ENCODE peak calls at places on chromosomes 2 and 18, in six cellular contexts. Z, Q, A, S, Y and G are unnamed samples.

GRCh38 chr2:88754585-88755305 is 63.3 kb downstream of the RPIA start:
- DNase-seq in Y (no peak), S (no peak), A (no peak), Z (no peak), Q (no peak), G (no peak)

GRCh38 chr18:54740146-54740844 is 88.0 kb upstream of the RAB27B start:
- DNase-seq in A (no peak), S (peak; percentile 82), Z (no peak), Q (no peak), Y (peak; percentile 41), G (no peak)

GRCh38 chr2:115174651-115175050 is 732.2 kb downstream of the DPP10 start:
- DNase-seq in A (peak; percentile 44), Y (no peak), S (no peak), Q (no peak), Z (no peak), G (no peak)

GRCh38 chr18:53509886-53510285 is 714.6 kb downstream of the MBD2 start:
- DNase-seq in Z (no peak), Y (no peak), Q (no peak), A (no peak), S (no peak), G (no peak)

GRCh38 chr2:110800611-110801402 is 68.4 kb downstream of the ACOXL start:
- DNase-seq in Y (no peak), A (no peak), Q (no peak), Z (no peak), S (no peak), G (peak; percentile 56)

GRCh38 chr2:20542761-20543578 is 96.1 kb downstream of the RHOB start:
- DNase-seq in Q (no peak), S (no peak), Y (no peak), A (no peak), Z (no peak), G (no peak)

GRCh38 chr2:128593518-128594272 is 275.0 kb upstream of the HS6ST1 start:
- DNase-seq in Q (no peak), Y (no peak), A (no peak), Z (peak; percentile 19), S (no peak), G (no peak)

GRCh38 chr2:8003462-8004075 is 678.3 kb upstream of the ID2 start:
- DNase-seq in A (no peak), Y (no peak), Z (no peak), S (peak; percentile 70), Q (no peak), G (peak; percentile 89)

GRCh38 chr18:5309888-5310470 is 14.5 kb upstream of the ZBTB14 start:
- DNase-seq in Y (no peak), Z (no peak), S (no peak), A (no peak), Q (no peak), G (no peak)

GRCh38 chr2:214713080-214713830 is 96.2 kb downstream of the BARD1 start:
- DNase-seq in Q (no peak), S (no peak), A (peak; percentile 50), Z (no peak), Y (no peak), G (no peak)

GRCh38 chr18:48777737-48778111 is 173.0 kb downstream of the SMAD7 start:
- DNase-seq in Y (no peak), A (no peak), Z (no peak), Q (no peak), S (no peak), G (no peak)

GRCh38 chr2:72035518-72036172 is 112.0 kb downstream of the CYP26B1 start:
- DNase-seq in S (peak; percentile 2), Z (no peak), Y (peak; percentile 3), A (no peak), Q (no peak), G (peak; percentile 84)

GRCh38 chr2:239213420-239214101 is 187.3 kb downstream of the HDAC4 start:
- DNase-seq in A (no peak), Z (no peak), S (no peak), Q (no peak), Y (no peak), G (no peak)

GRCh38 chr2:161613161-161613560 is 11.1 kb upstream of the SLC4A10 start:
- DNase-seq in Q (no peak), S (no peak), A (no peak), Z (no peak), Y (no peak), G (no peak)

GRCh38 chr2:187358531-187358930 is 89.5 kb downstream of the CALCRL start:
- DNase-seq in A (no peak), Q (no peak), S (no peak), Z (no peak), Y (no peak), G (no peak)

GRCh38 chr2:190965580-190966222 is 48.3 kb downstream of the STAT1 start:
- DNase-seq in Y (no peak), Q (no peak), A (no peak), Z (no peak), S (no peak), G (no peak)

GRCh38 chr18:70363861-70364260 is 75.0 kb downstream of the SOCS6 start:
- DNase-seq in A (no peak), S (peak; percentile 72), Y (peak; percentile 56), Z (no peak), Q (peak; percentile 72), G (no peak)

GRCh38 chr2:237195396-237196119 is 109.9 kb downstream of the COPS8 start:
- DNase-seq in Q (no peak), Z (no peak), A (no peak), S (no peak), Y (no peak), G (no peak)

GRCh38 chr2:188645982-188646381 is 328.2 kb upstream of the COL3A1 start:
- DNase-seq in Q (no peak), Y (no peak), A (no peak), S (peak; percentile 83), Z (no peak), G (no peak)

GRCh38 chr18:25674183-25674582 is 322.2 kb upstream of the ZNF521 start:
- DNase-seq in A (no peak), S (no peak), Y (no peak), Q (no peak), Z (no peak), G (no peak)

GRCh38 chr2:200259577-200259957 is 46.9 kb upstream of the SPATS2L start:
- DNase-seq in Z (no peak), Q (no peak), Y (no peak), S (no peak), A (no peak), G (no peak)

DNA sequence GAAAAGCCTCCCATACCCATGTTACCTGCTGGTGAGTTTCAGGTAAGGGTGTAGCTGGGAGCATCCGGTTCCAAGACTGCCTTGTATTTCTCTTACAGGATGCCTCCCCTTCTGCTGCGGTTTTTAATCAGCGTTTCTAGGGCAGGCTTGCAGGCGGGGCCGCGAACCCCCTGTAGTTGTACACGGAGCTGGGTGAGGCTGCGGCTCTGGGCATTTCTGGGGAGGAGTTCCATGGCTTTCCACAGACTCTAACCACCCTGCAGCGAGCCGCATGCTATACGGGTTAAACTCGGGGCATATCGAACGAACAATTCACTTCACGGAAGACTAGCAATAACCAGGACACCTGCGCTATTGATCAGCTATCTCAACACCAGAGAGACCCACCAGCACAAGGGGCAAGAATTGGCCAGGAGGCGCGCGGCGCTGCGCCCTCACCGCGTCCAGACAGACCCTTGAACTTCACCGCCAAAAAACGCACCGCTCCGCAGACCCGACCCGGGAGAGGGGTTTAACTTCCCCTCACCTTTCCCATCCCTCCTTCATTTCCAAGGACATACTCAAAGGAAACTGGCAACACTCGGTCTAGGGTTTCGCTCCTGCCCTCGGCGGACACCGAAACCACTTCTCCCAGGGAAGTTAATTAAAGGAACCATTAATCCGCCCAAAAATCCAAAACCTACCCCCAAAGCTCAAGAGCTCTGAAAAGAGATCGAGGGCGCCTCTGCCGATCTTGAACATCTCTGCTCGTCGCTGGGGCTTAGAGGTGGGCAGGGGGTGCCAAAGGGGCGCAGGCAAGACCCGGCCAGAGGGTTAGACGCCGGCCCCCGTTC is 909 bp downstream of the TGFA start:
- DNase-seq in Y (no peak), Q (no peak), A (peak; percentile 19), Z (peak; percentile 35), S (no peak), G (no peak)
- H3K27me3 ChIP-seq in Y (peaks cover 51% of the 10 kb centered on the region), Q (no peaks in the 10 kb centered on the region), A (no peaks in the 10 kb centered on the region), Z (no peaks in the 10 kb centered on the region), S (peaks cover 48% of the 10 kb centered on the region), G (no peaks in the 10 kb centered on the region)

GRCh38 chr18:60146220-60146960 is 226.2 kb downstream of the MC4R start:
- DNase-seq in S (no peak), Q (no peak), A (no peak), Y (no peak), Z (no peak), G (no peak)

GRCh38 chr18:60147326-60147725 is 225.2 kb downstream of the MC4R start:
- DNase-seq in Z (no peak), Y (no peak), S (no peak), A (no peak), Q (no peak), G (no peak)

GRCh38 chr18:60145776-60146175 is 226.8 kb downstream of the MC4R start:
- DNase-seq in Q (no peak), A (no peak), Y (no peak), S (no peak), Z (no peak), G (no peak)
- TF ChIP-seq POLR2A in Q (no peak), A (no peak), Y (no peak), S (no peak), Z (no peak), G (no peak)

GRCh38 chr18:901769-902168 is 2.9 kb upstream of the ADCYAP1 start:
- DNase-seq in S (no peak), Z (no peak), Y (no peak), Q (no peak), A (no peak), G (no peak)

GRCh38 chr18:892316-892715 is 12.4 kb upstream of the ADCYAP1 start:
- DNase-seq in Q (no peak), Y (no peak), S (no peak), A (no peak), Z (no peak), G (no peak)

GRCh38 chr18:902179-902718 is 2.4 kb upstream of the ADCYAP1 start:
- DNase-seq in A (no peak), Z (no peak), Y (peak; percentile 33), Q (peak; percentile 6), S (no peak), G (no peak)

GRCh38 chr18:896315-896714 is 8.4 kb upstream of the ADCYAP1 start:
- DNase-seq in Q (no peak), S (no peak), A (no peak), Z (no peak), Y (no peak), G (no peak)
- H3K27me3 ChIP-seq in Q (peaks cover 15% of the 10 kb centered on the region), S (no peaks in the 10 kb centered on the region), A (no peaks in the 10 kb centered on the region), Z (no peaks in the 10 kb centered on the region), Y (peaks cover 7% of the 10 kb centered on the region), G (no peaks in the 10 kb centered on the region)

DNA sequence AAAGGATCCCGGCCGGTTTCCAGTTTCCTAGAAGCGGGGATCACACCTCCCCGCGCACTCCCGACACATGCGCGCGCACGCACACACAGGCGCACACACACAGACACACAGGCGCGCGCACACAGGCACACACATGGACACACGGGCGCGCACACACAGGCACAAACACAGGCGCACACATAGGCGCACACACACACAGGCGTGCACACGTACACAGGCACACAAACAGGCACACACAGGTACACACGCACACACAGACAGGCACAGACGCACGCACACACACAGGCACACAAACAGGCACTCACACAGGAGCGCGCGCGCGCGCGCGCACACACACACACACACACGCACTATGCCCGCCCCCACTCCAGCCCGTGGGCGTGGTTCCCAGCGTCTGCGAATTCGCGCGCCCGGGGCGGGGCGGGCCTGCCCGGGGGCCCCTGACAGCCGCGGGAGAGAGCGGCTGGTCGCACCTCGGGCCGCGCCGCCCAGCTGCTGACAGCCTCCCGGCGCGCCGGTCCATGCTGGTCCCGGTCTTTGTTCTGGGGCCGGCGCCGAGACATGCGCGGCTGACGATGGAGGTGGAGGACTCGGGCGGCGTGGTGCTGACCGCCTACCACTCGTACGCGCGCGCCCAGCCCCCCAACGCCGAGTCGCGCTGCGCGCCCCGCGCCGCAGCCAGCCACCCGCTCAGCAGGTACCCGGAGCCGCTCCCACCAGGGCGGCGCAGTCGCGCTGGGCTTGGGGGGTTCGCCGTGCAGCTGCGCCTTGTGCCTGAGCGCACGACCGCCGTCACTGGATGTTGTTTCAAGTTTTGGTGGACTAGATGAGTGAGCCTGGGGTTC is at the start of gene ARHGAP28:
- DNase-seq in Y (peak; percentile 96), Z (peak; percentile 70), A (peak; percentile 83), Q (no peak), S (peak; percentile 92), G (no peak)
- TF ChIP-seq POLR2A in Y (peak; percentile 70), Z (no peak), A (peak; percentile 80), Q (no peak), S (peak; percentile 31), G (no peak)